ENCODE peak calls at places on chromosome 17, in nine cellular contexts. K, Z, A, J, W, P, D, O and N are unnamed samples.

GRCh38 chr17:43546317-43547188 is at the start of gene ETV4:
- DNase-seq in K (peak), Z (peak), A (peak), J (peak), W (peak), P (peak), D (peak), O (peak), N (peak)

GRCh38 chr17:47844230-47844629 is 3.2 kb upstream of the SCRN2 start:
- DNase-seq in K (no peak), Z (no peak), A (no peak), J (no peak), W (no peak), P (no peak), D (no peak), O (no peak), N (no peak)

GRCh38 chr17:1783271-1783670 is 21.4 kb downstream of the SERPINF1 start:
- DNase-seq in K (no peak), Z (no peak), A (no peak), J (no peak), W (no peak), P (no peak), D (no peak), O (peak), N (no peak)

GRCh38 chr17:60902399-60902798 is 224.7 kb downstream of the BCAS3 start:
- DNase-seq in K (no peak), Z (peak), A (no peak), J (no peak), W (no peak), P (no peak), D (no peak), O (no peak), N (no peak)

GRCh38 chr17:41894791-41895331 is 23.9 kb downstream of the ACLY start:
- DNase-seq in K (no peak), Z (peak), A (no peak), J (no peak), W (no peak), P (no peak), D (peak), O (peak), N (peak)

GRCh38 chr17:38881600-38882191 is 11.8 kb downstream of the LASP1 start:
- DNase-seq in K (no peak), Z (peak), A (no peak), J (no peak), W (no peak), P (peak), D (no peak), O (peak), N (no peak)

GRCh38 chr17:81452551-81452950 is 57.3 kb downstream of the BAHCC1 start:
- DNase-seq in K (no peak), Z (no peak), A (no peak), J (no peak), W (no peak), P (no peak), D (no peak), O (no peak), N (no peak)

GRCh38 chr17:81258292-81258691 is 19.2 kb downstream of the NDUFAF8 start:
- DNase-seq in K (no peak), Z (no peak), A (no peak), J (no peak), W (no peak), P (no peak), D (no peak), O (no peak), N (no peak)

GRCh38 chr17:1153795-1154546 is 25.8 kb downstream of the ABR start:
- DNase-seq in K (no peak), Z (peak), A (no peak), J (peak), W (no peak), P (no peak), D (peak), O (peak), N (peak)

GRCh38 chr17:41571561-41572434 is at the start of gene KRT9:
- DNase-seq in K (no peak), Z (no peak), A (no peak), J (no peak), W (no peak), P (no peak), D (no peak), O (no peak), N (no peak)

GRCh38 chr17:75737133-75737962 is 16.1 kb downstream of the ITGB4 start:
- DNase-seq in K (no peak), Z (no peak), A (no peak), J (no peak), W (no peak), P (no peak), D (no peak), O (no peak), N (no peak)

GRCh38 chr17:45768000-45768399 is 16.1 kb upstream of the CRHR1 start:
- DNase-seq in K (no peak), Z (no peak), A (no peak), J (no peak), W (no peak), P (no peak), D (no peak), O (no peak), N (no peak)

GRCh38 chr17:82832881-82833475 is 6.8 kb downstream of the ZNF750 start:
- DNase-seq in K (no peak), Z (no peak), A (no peak), J (no peak), W (no peak), P (no peak), D (no peak), O (peak), N (no peak)

GRCh38 chr17:46841561-46842379 is 9.6 kb upstream of the WNT9B start:
- DNase-seq in K (no peak), Z (peak), A (no peak), J (no peak), W (no peak), P (no peak), D (peak), O (peak), N (no peak)

GRCh38 chr17:79950711-79951110 is 85.0 kb downstream of the TBC1D16 start:
- DNase-seq in K (peak), Z (peak), A (no peak), J (no peak), W (no peak), P (no peak), D (no peak), O (no peak), N (no peak)

GRCh38 chr17:12463102-12463501 is 202.6 kb upstream of the MYOCD start:
- DNase-seq in K (no peak), Z (peak), A (no peak), J (no peak), W (no peak), P (no peak), D (peak), O (no peak), N (no peak)

GRCh38 chr17:72640415-72641165 is 451.9 kb downstream of the SLC39A11 start:
- DNase-seq in K (no peak), Z (no peak), A (no peak), J (no peak), W (no peak), P (no peak), D (no peak), O (no peak), N (no peak)

GRCh38 chr17:36610472-36610871 is 9.1 kb downstream of the MRM1 start:
- DNase-seq in K (no peak), Z (no peak), A (no peak), J (no peak), W (no peak), P (no peak), D (peak), O (no peak), N (no peak)

GRCh38 chr17:45940826-45941225 is 46.5 kb downstream of the MAPT start:
- DNase-seq in K (no peak), Z (no peak), A (no peak), J (peak), W (no peak), P (no peak), D (no peak), O (peak), N (no peak)

GRCh38 chr17:42101513-42102292 is 3.4 kb upstream of the ZNF385C start:
- DNase-seq in K (peak), Z (peak), A (peak), J (no peak), W (peak), P (peak), D (peak), O (peak), N (peak)

GRCh38 chr17:80192268-80192667 is 22.4 kb downstream of the CARD14 start:
- DNase-seq in K (no peak), Z (no peak), A (no peak), J (no peak), W (no peak), P (no peak), D (no peak), O (no peak), N (no peak)

GRCh38 chr17:83103200-83103937 is 24.0 kb downstream of the METRNL start:
- DNase-seq in K (no peak), Z (no peak), A (no peak), J (no peak), W (no peak), P (peak), D (peak), O (no peak), N (no peak)

GRCh38 chr17:55845385-55845784 is 94.5 kb downstream of the PCTP start:
- DNase-seq in K (peak), Z (peak), A (no peak), J (no peak), W (peak), P (peak), D (peak), O (peak), N (no peak)

GRCh38 chr17:8799001-8799850 is at the start of gene MFSD6L:
- DNase-seq in K (no peak), Z (no peak), A (no peak), J (no peak), W (no peak), P (no peak), D (no peak), O (peak), N (no peak)

GRCh38 chr17:77783991-77784820 is 174.3 kb upstream of the TNRC6C start:
- DNase-seq in K (no peak), Z (no peak), A (no peak), J (no peak), W (peak), P (peak), D (no peak), O (no peak), N (no peak)

GRCh38 chr17:57928898-57929297 is 26.3 kb downstream of the CUEDC1 start:
- DNase-seq in K (no peak), Z (no peak), A (no peak), J (no peak), W (no peak), P (no peak), D (no peak), O (no peak), N (no peak)

GRCh38 chr17:45424769-45425124 is 7.9 kb downstream of the ARHGAP27 start:
- DNase-seq in K (no peak), Z (no peak), A (no peak), J (no peak), W (no peak), P (no peak), D (no peak), O (peak), N (no peak)

GRCh38 chr17:79981090-79981489 is 54.6 kb downstream of the TBC1D16 start:
- DNase-seq in K (no peak), Z (no peak), A (no peak), J (no peak), W (no peak), P (no peak), D (no peak), O (no peak), N (no peak)